ENCODE peak calls at places on chromosomes 1 and 21, in ten cellular contexts. Y, P, I, D, W, L, K, S, R and F are unnamed samples.

GRCh38 chr1:220696863-220697231 is 6.7 kb downstream of the C1orf115 start:
- DNase-seq in P (no peak), I (no peak), W (no peak), S (peak; percentile 76), K (no peak), Y (no peak), R (no peak), D (no peak), L (no peak), F (no peak)

GRCh38 chr1:184970691-184971161 is 3.6 kb downstream of the NIBAN1 start:
- DNase-seq in K (no peak), L (no peak), W (no peak), P (no peak), Y (no peak), R (no peak), I (no peak), D (no peak), S (peak; percentile 49), F (no peak)

GRCh38 chr1:194184974-194185373 is 998.6 kb upstream of the B3GALT2 start:
- DNase-seq in Y (no peak), R (no peak), S (no peak), D (no peak), L (no peak), I (no peak), P (no peak), K (no peak), W (no peak), F (no peak)

GRCh38 chr1:48552903-48553626 is 81.1 kb upstream of the SPATA6 start:
- DNase-seq in Y (no peak), W (no peak), R (no peak), K (no peak), D (no peak), S (no peak), P (no peak), I (no peak), L (no peak), F (no peak)

GRCh38 chr1:36084502-36085115 is 715 bp downstream of the TEKT2 start:
- DNase-seq in L (peak; percentile 26), D (peak; percentile 52), Y (no peak), R (no peak), P (peak; percentile 46), K (peak; percentile 67), W (no peak), I (peak; percentile 55), S (no peak), F (no peak)

GRCh38 chr21:44870748-44871495 is 2.6 kb downstream of the PTTG1IP start:
- DNase-seq in S (no peak), I (peak; percentile 67), L (no peak), W (no peak), D (no peak), R (no peak), P (no peak), K (peak; percentile 63), Y (no peak), F (peak; percentile 85)

GRCh38 chr1:8681317-8681650 is 136.2 kb downstream of the RERE start:
- DNase-seq in K (no peak), W (peak; percentile 29), Y (no peak), P (no peak), R (no peak), I (no peak), S (no peak), D (no peak), L (no peak), F (no peak)

GRCh38 chr1:8985915-8986813 is 40.1 kb downstream of the SLC2A7 start:
- DNase-seq in P (no peak), W (no peak), R (peak; percentile 73), Y (no peak), K (peak; percentile 82), D (peak; percentile 72), L (peak; percentile 75), S (peak; percentile 96), I (peak; percentile 77), F (peak; percentile 80)

GRCh38 chr1:40592107-40592773 is 60.8 kb downstream of the ZNF684 start:
- DNase-seq in Y (peak; percentile 38), R (no peak), W (peak; percentile 68), I (no peak), K (no peak), D (no peak), S (peak; percentile 52), L (no peak), P (peak; percentile 19), F (no peak)

GRCh38 chr21:40117236-40117635 is 250.0 kb downstream of the PCP4 start:
- DNase-seq in W (no peak), S (no peak), D (no peak), Y (no peak), R (no peak), L (no peak), P (no peak), K (no peak), I (no peak), F (no peak)

DNA sequence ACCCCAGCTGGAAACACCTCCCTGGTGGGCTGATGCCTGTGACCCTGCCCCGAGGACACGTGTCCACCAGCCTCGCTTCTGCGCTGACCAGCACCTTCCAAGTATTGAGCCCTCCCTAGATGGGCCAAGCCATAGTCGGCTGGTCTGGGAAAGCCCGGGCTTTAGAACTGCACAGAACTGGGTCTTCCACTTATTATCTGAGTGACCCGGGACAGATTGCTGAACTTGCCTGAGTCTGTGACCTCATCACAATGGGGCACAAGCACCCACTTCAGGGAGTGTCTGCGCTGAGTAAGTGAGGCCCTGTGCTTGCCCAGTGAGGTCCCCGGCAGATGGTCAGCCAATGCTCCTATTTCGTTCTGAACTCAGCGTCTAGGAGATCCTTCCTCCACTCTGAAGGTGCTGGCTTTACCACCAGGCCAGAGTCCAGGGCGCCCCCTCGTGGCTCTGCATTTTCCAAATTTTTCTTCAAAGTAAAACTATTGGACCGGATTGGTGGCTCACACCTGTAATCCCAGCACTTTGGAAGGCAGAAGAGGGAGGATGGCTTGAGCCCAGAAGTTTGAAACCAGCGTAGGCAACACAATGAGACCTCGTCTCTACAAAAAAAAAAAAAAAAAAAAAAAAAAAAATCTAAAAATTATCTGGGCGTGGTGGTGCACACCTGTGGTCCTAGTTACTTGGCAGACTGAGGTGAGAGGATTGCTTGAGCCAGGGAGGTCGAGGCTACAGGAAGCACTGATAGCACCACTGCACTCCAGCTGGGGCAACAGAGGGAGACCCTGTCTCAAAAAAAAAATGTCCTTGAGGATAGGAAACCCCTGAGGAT is 61.8 kb downstream of the FCRL5 start:
- DNase-seq in K (peak; percentile 69), Y (peak; percentile 90), P (peak; percentile 82), S (peak; percentile 50), W (peak; percentile 87), R (peak; percentile 76), L (peak; percentile 75), D (peak; percentile 82), I (peak; percentile 80), F (no peak)
- TF ChIP-seq CTCF in K (peak; percentile 26), Y (peak; percentile 81), P (peak; percentile 83), S (peak; percentile 65), W (peak; percentile 82), R (peak; percentile 58), L (peak; percentile 46), D (peak; percentile 56), I (peak; percentile 56), F (peak; percentile 66)

DNA sequence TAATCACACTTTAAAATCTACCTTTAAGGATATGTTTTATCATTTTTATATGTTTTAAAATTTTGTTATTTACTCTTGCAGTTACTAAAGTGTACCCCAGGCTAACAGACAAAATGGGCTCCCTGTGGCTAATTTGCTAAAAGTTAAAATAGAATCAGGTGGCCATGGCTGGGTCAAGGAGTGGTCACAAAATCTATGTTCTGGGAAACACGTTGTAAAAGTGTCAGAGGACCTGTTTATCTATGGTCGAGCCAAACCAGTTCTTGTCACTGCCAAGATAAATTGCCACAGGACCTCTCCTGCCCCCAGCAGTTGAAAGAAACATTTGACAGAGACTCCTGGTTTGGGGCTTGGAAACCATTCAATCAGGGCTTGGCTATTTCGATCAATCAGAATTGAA is 21.2 kb upstream of the TTLL7 start:
- DNase-seq in R (no peak), S (no peak), L (no peak), P (no peak), I (no peak), W (no peak), D (no peak), K (no peak), Y (no peak), F (no peak)
- TF ChIP-seq CTCF in R (no peak), S (no peak), L (no peak), P (no peak), I (no peak), W (no peak), D (no peak), K (no peak), Y (no peak), F (no peak)

DNA sequence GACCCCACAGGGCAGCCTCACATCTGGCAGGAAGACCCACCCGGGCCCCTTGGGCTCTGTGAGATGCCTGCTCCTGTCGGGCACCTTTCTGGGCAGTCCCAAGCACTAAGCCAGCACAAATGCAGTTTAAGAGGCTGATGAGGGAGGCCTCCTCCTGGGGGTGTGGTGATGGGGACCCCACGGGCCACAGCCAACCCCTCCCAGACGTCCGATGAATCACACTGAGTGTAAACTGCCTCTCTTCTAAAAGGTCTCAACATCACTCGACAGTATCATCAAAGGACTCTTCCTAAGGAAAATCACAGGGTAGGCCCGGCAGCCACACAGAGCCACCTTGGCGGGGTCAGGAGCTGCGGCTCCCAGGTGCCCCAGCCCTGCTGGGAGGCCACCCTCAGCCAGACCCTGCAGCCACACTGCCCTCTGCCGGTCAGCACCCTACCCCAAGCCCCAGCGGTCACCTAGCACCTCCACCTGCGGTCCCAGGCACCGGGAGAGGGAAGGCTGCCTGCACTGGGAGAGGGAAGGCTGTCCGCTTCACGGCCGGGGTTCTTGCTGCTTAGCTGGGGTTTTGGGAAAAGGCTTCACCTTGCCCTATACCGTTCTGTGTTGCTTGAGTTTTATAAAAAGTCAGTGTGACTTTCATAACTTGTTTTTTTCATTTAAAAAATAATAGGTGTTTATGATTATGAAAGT is 3.8 kb upstream of the PRKCZ start:
- DNase-seq in D (peak; percentile 87), S (peak; percentile 2), K (peak; percentile 89), I (peak; percentile 93), P (peak; percentile 84), L (peak; percentile 83), Y (peak; percentile 83), W (peak; percentile 41), R (peak; percentile 86), F (no peak)
- TF ChIP-seq CTCF in D (peak; percentile 75), S (peak; percentile 55), K (peak; percentile 70), I (peak; percentile 73), P (peak; percentile 85), L (peak; percentile 37), Y (peak; percentile 74), W (peak; percentile 80), R (peak; percentile 76), F (peak; percentile 75)

GRCh38 chr1:111960971-111961370 is 28.5 kb downstream of the KCND3 start:
- DNase-seq in W (no peak), I (no peak), K (no peak), D (no peak), P (no peak), Y (no peak), L (no peak), S (no peak), R (no peak), F (no peak)

GRCh38 chr1:111961773-111962565 is 27.5 kb downstream of the KCND3 start:
- DNase-seq in R (no peak), D (no peak), K (no peak), Y (no peak), I (no peak), S (no peak), L (no peak), P (no peak), W (no peak), F (no peak)

GRCh38 chr1:111958075-111958474 is 31.4 kb downstream of the KCND3 start:
- DNase-seq in P (no peak), D (no peak), R (no peak), S (no peak), Y (no peak), K (no peak), I (no peak), L (no peak), W (no peak), F (no peak)

GRCh38 chr1:111958911-111959310 is 30.6 kb downstream of the KCND3 start:
- DNase-seq in W (no peak), P (no peak), I (no peak), D (no peak), S (no peak), Y (no peak), K (no peak), L (no peak), R (no peak), F (no peak)

GRCh38 chr1:111959436-111959835 is 30.0 kb downstream of the KCND3 start:
- DNase-seq in W (no peak), P (no peak), R (no peak), D (no peak), I (no peak), S (no peak), L (no peak), Y (no peak), K (no peak), F (no peak)
- TF ChIP-seq CTCF in W (no peak), P (no peak), R (no peak), D (no peak), I (no peak), S (no peak), L (no peak), Y (no peak), K (no peak), F (no peak)